ENCODE peak calls at places on chromosomes 12 and 14, in ten cellular contexts. One of them, this sample, is unnamed.

GRCh38 chr12:8603858-8604257 is 8.8 kb downstream of the AICDA start:
- DNase-seq in activated CD4-positive, alpha-beta T cell treated with anti-CD3 and anti-CD28 coated beads, Interleukin-2, amount 50 U/mL, for 1 hour: no peak
- DNase-seq in cardiac fibroblast: no peak
- DNase-seq in right cardiac atrium: no peak
- DNase-seq in renal cortical epithelial cell: no peak
- DNase-seq in immature natural killer cell: no peak
- DNase-seq in tibial artery: no peak
- DNase-seq in EH: peak
- DNase-seq in endothelial cell: no peak
- DNase-seq in T follicular helper cell: no peak
- DNase-seq in this sample: no peak

GRCh38 chr14:30153662-30154061 is 226.0 kb upstream of the PRKD1 start:
- DNase-seq in activated CD4-positive, alpha-beta T cell treated with anti-CD3 and anti-CD28 coated beads, Interleukin-2, amount 50 U/mL, for 1 hour: no peak
- DNase-seq in cardiac fibroblast: no peak
- DNase-seq in right cardiac atrium: no peak
- DNase-seq in renal cortical epithelial cell: no peak
- DNase-seq in immature natural killer cell: no peak
- DNase-seq in tibial artery: no peak
- DNase-seq in EH: no peak
- DNase-seq in endothelial cell: no peak
- DNase-seq in T follicular helper cell: no peak
- DNase-seq in this sample: no peak

GRCh38 chr14:50038398-50039119 is 77.8 kb downstream of the VCPKMT start:
- DNase-seq in activated CD4-positive, alpha-beta T cell treated with anti-CD3 and anti-CD28 coated beads, Interleukin-2, amount 50 U/mL, for 1 hour: no peak
- DNase-seq in cardiac fibroblast: peak
- DNase-seq in right cardiac atrium: no peak
- DNase-seq in renal cortical epithelial cell: peak
- DNase-seq in immature natural killer cell: no peak
- DNase-seq in tibial artery: no peak
- DNase-seq in EH: peak
- DNase-seq in endothelial cell: no peak
- DNase-seq in T follicular helper cell: no peak
- DNase-seq in this sample: peak

GRCh38 chr14:73237219-73237785 is at the start of gene PAPLN:
- DNase-seq in activated CD4-positive, alpha-beta T cell treated with anti-CD3 and anti-CD28 coated beads, Interleukin-2, amount 50 U/mL, for 1 hour: no peak
- DNase-seq in cardiac fibroblast: peak
- DNase-seq in right cardiac atrium: peak
- DNase-seq in renal cortical epithelial cell: peak
- DNase-seq in immature natural killer cell: no peak
- DNase-seq in tibial artery: no peak
- DNase-seq in EH: no peak
- DNase-seq in endothelial cell: no peak
- DNase-seq in T follicular helper cell: no peak
- DNase-seq in this sample: no peak

GRCh38 chr12:60169904-60170303 is 574.1 kb downstream of the SLC16A7 start:
- DNase-seq in activated CD4-positive, alpha-beta T cell treated with anti-CD3 and anti-CD28 coated beads, Interleukin-2, amount 50 U/mL, for 1 hour: no peak
- DNase-seq in cardiac fibroblast: no peak
- DNase-seq in right cardiac atrium: no peak
- DNase-seq in renal cortical epithelial cell: no peak
- DNase-seq in immature natural killer cell: no peak
- DNase-seq in tibial artery: no peak
- DNase-seq in EH: no peak
- DNase-seq in endothelial cell: no peak
- DNase-seq in T follicular helper cell: no peak
- DNase-seq in this sample: peak

GRCh38 chr12:111842556-111843396 is 748 bp downstream of the MAPKAPK5 start:
- DNase-seq in activated CD4-positive, alpha-beta T cell treated with anti-CD3 and anti-CD28 coated beads, Interleukin-2, amount 50 U/mL, for 1 hour: peak
- DNase-seq in cardiac fibroblast: peak
- DNase-seq in right cardiac atrium: no peak
- DNase-seq in renal cortical epithelial cell: peak
- DNase-seq in immature natural killer cell: no peak
- DNase-seq in tibial artery: no peak
- DNase-seq in EH: peak
- DNase-seq in endothelial cell: peak
- DNase-seq in T follicular helper cell: no peak
- DNase-seq in this sample: no peak

GRCh38 chr12:88681271-88681670 is 101.0 kb upstream of the KITLG start:
- DNase-seq in activated CD4-positive, alpha-beta T cell treated with anti-CD3 and anti-CD28 coated beads, Interleukin-2, amount 50 U/mL, for 1 hour: no peak
- DNase-seq in cardiac fibroblast: no peak
- DNase-seq in right cardiac atrium: no peak
- DNase-seq in renal cortical epithelial cell: no peak
- DNase-seq in immature natural killer cell: no peak
- DNase-seq in tibial artery: no peak
- DNase-seq in EH: no peak
- DNase-seq in endothelial cell: no peak
- DNase-seq in T follicular helper cell: no peak
- DNase-seq in this sample: no peak

GRCh38 chr12:3632256-3633240 is 120.4 kb downstream of the CRACR2A start:
- DNase-seq in activated CD4-positive, alpha-beta T cell treated with anti-CD3 and anti-CD28 coated beads, Interleukin-2, amount 50 U/mL, for 1 hour: no peak
- DNase-seq in cardiac fibroblast: no peak
- DNase-seq in right cardiac atrium: no peak
- DNase-seq in renal cortical epithelial cell: no peak
- DNase-seq in immature natural killer cell: no peak
- DNase-seq in tibial artery: no peak
- DNase-seq in EH: peak
- DNase-seq in endothelial cell: no peak
- DNase-seq in T follicular helper cell: no peak
- DNase-seq in this sample: no peak

GRCh38 chr14:75184447-75184846 is 8.0 kb upstream of the TMED10 start:
- DNase-seq in activated CD4-positive, alpha-beta T cell treated with anti-CD3 and anti-CD28 coated beads, Interleukin-2, amount 50 U/mL, for 1 hour: no peak
- DNase-seq in cardiac fibroblast: peak
- DNase-seq in right cardiac atrium: no peak
- DNase-seq in renal cortical epithelial cell: peak
- DNase-seq in immature natural killer cell: no peak
- DNase-seq in tibial artery: no peak
- DNase-seq in EH: peak
- DNase-seq in endothelial cell: no peak
- DNase-seq in T follicular helper cell: no peak
- DNase-seq in this sample: no peak

GRCh38 chr12:118544569-118544968 is 168.2 kb downstream of the SUDS3 start:
- DNase-seq in activated CD4-positive, alpha-beta T cell treated with anti-CD3 and anti-CD28 coated beads, Interleukin-2, amount 50 U/mL, for 1 hour: no peak
- DNase-seq in cardiac fibroblast: no peak
- DNase-seq in right cardiac atrium: no peak
- DNase-seq in renal cortical epithelial cell: peak
- DNase-seq in immature natural killer cell: no peak
- DNase-seq in tibial artery: no peak
- DNase-seq in EH: peak
- DNase-seq in endothelial cell: no peak
- DNase-seq in T follicular helper cell: no peak
- DNase-seq in this sample: no peak

GRCh38 chr14:99277534-99277933 is 5.5 kb upstream of the BCL11B start:
- DNase-seq in activated CD4-positive, alpha-beta T cell treated with anti-CD3 and anti-CD28 coated beads, Interleukin-2, amount 50 U/mL, for 1 hour: no peak
- DNase-seq in cardiac fibroblast: no peak
- DNase-seq in right cardiac atrium: no peak
- DNase-seq in renal cortical epithelial cell: no peak
- DNase-seq in immature natural killer cell: no peak
- DNase-seq in tibial artery: no peak
- DNase-seq in EH: no peak
- DNase-seq in endothelial cell: no peak
- DNase-seq in T follicular helper cell: no peak
- DNase-seq in this sample: no peak

GRCh38 chr12:1357171-1357570 is 237.2 kb downstream of the FBXL14 start:
- DNase-seq in activated CD4-positive, alpha-beta T cell treated with anti-CD3 and anti-CD28 coated beads, Interleukin-2, amount 50 U/mL, for 1 hour: no peak
- DNase-seq in cardiac fibroblast: peak
- DNase-seq in right cardiac atrium: no peak
- DNase-seq in renal cortical epithelial cell: no peak
- DNase-seq in immature natural killer cell: no peak
- DNase-seq in tibial artery: no peak
- DNase-seq in EH: peak
- DNase-seq in endothelial cell: no peak
- DNase-seq in T follicular helper cell: no peak
- DNase-seq in this sample: peak

GRCh38 chr14:71529855-71530254 is 402.4 kb upstream of the RGS6 start:
- DNase-seq in activated CD4-positive, alpha-beta T cell treated with anti-CD3 and anti-CD28 coated beads, Interleukin-2, amount 50 U/mL, for 1 hour: no peak
- DNase-seq in cardiac fibroblast: peak
- DNase-seq in right cardiac atrium: peak
- DNase-seq in renal cortical epithelial cell: peak
- DNase-seq in immature natural killer cell: peak
- DNase-seq in tibial artery: peak
- DNase-seq in EH: no peak
- DNase-seq in endothelial cell: no peak
- DNase-seq in T follicular helper cell: no peak
- DNase-seq in this sample: no peak

GRCh38 chr12:110565919-110566871 is 16.9 kb downstream of the PPTC7 start:
- DNase-seq in activated CD4-positive, alpha-beta T cell treated with anti-CD3 and anti-CD28 coated beads, Interleukin-2, amount 50 U/mL, for 1 hour: no peak
- DNase-seq in cardiac fibroblast: no peak
- DNase-seq in right cardiac atrium: no peak
- DNase-seq in renal cortical epithelial cell: peak
- DNase-seq in immature natural killer cell: no peak
- DNase-seq in tibial artery: no peak
- DNase-seq in EH: no peak
- DNase-seq in endothelial cell: no peak
- DNase-seq in T follicular helper cell: no peak
- DNase-seq in this sample: peak

GRCh38 chr14:105470812-105471771 is 3.5 kb upstream of the CRIP2 start:
- DNase-seq in activated CD4-positive, alpha-beta T cell treated with anti-CD3 and anti-CD28 coated beads, Interleukin-2, amount 50 U/mL, for 1 hour: no peak
- DNase-seq in cardiac fibroblast: peak
- DNase-seq in right cardiac atrium: peak
- DNase-seq in renal cortical epithelial cell: no peak
- DNase-seq in immature natural killer cell: no peak
- DNase-seq in tibial artery: peak
- DNase-seq in EH: no peak
- DNase-seq in endothelial cell: peak
- DNase-seq in T follicular helper cell: no peak
- DNase-seq in this sample: no peak

GRCh38 chr12:110109037-110109836 is 14.9 kb upstream of the IFT81 start:
- DNase-seq in activated CD4-positive, alpha-beta T cell treated with anti-CD3 and anti-CD28 coated beads, Interleukin-2, amount 50 U/mL, for 1 hour: no peak
- DNase-seq in cardiac fibroblast: peak
- DNase-seq in right cardiac atrium: peak
- DNase-seq in renal cortical epithelial cell: peak
- DNase-seq in immature natural killer cell: no peak
- DNase-seq in tibial artery: peak
- DNase-seq in EH: peak
- DNase-seq in endothelial cell: no peak
- DNase-seq in T follicular helper cell: no peak
- DNase-seq in this sample: no peak

GRCh38 chr14:95504135-95505029 is 12.1 kb downstream of the SYNE3 start:
- DNase-seq in activated CD4-positive, alpha-beta T cell treated with anti-CD3 and anti-CD28 coated beads, Interleukin-2, amount 50 U/mL, for 1 hour: no peak
- DNase-seq in cardiac fibroblast: peak
- DNase-seq in right cardiac atrium: no peak
- DNase-seq in renal cortical epithelial cell: no peak
- DNase-seq in immature natural killer cell: no peak
- DNase-seq in tibial artery: no peak
- DNase-seq in EH: peak
- DNase-seq in endothelial cell: no peak
- DNase-seq in T follicular helper cell: no peak
- DNase-seq in this sample: peak

GRCh38 chr14:93231129-93231979 is 24.3 kb downstream of the UBR7 start:
- DNase-seq in activated CD4-positive, alpha-beta T cell treated with anti-CD3 and anti-CD28 coated beads, Interleukin-2, amount 50 U/mL, for 1 hour: no peak
- DNase-seq in cardiac fibroblast: peak
- DNase-seq in right cardiac atrium: peak
- DNase-seq in renal cortical epithelial cell: peak
- DNase-seq in immature natural killer cell: no peak
- DNase-seq in tibial artery: no peak
- DNase-seq in EH: peak
- DNase-seq in endothelial cell: no peak
- DNase-seq in T follicular helper cell: no peak
- DNase-seq in this sample: no peak

GRCh38 chr12:116759783-116760581 is 21.9 kb downstream of the RNFT2 start:
- DNase-seq in activated CD4-positive, alpha-beta T cell treated with anti-CD3 and anti-CD28 coated beads, Interleukin-2, amount 50 U/mL, for 1 hour: peak
- DNase-seq in cardiac fibroblast: peak
- DNase-seq in right cardiac atrium: peak
- DNase-seq in renal cortical epithelial cell: no peak
- DNase-seq in immature natural killer cell: peak
- DNase-seq in tibial artery: peak
- DNase-seq in EH: no peak
- DNase-seq in endothelial cell: peak
- DNase-seq in T follicular helper cell: peak
- DNase-seq in this sample: no peak

GRCh38 chr12:72219937-72220336 is 52.2 kb upstream of the TRHDE start:
- DNase-seq in activated CD4-positive, alpha-beta T cell treated with anti-CD3 and anti-CD28 coated beads, Interleukin-2, amount 50 U/mL, for 1 hour: no peak
- DNase-seq in cardiac fibroblast: no peak
- DNase-seq in right cardiac atrium: no peak
- DNase-seq in renal cortical epithelial cell: no peak
- DNase-seq in immature natural killer cell: no peak
- DNase-seq in tibial artery: no peak
- DNase-seq in EH: peak
- DNase-seq in endothelial cell: no peak
- DNase-seq in T follicular helper cell: no peak
- DNase-seq in this sample: no peak

GRCh38 chr14:73460691-73461127 is 2.4 kb upstream of the NUMB start:
- DNase-seq in activated CD4-positive, alpha-beta T cell treated with anti-CD3 and anti-CD28 coated beads, Interleukin-2, amount 50 U/mL, for 1 hour: no peak
- DNase-seq in cardiac fibroblast: peak
- DNase-seq in right cardiac atrium: no peak
- DNase-seq in renal cortical epithelial cell: peak
- DNase-seq in immature natural killer cell: no peak
- DNase-seq in tibial artery: no peak
- DNase-seq in EH: peak
- DNase-seq in endothelial cell: no peak
- DNase-seq in T follicular helper cell: no peak
- DNase-seq in this sample: peak

GRCh38 chr14:32186248-32186647 is 15.6 kb upstream of the RNU6-7 start:
- DNase-seq in activated CD4-positive, alpha-beta T cell treated with anti-CD3 and anti-CD28 coated beads, Interleukin-2, amount 50 U/mL, for 1 hour: no peak
- DNase-seq in cardiac fibroblast: no peak
- DNase-seq in right cardiac atrium: no peak
- DNase-seq in renal cortical epithelial cell: no peak
- DNase-seq in immature natural killer cell: no peak
- DNase-seq in tibial artery: no peak
- DNase-seq in EH: no peak
- DNase-seq in endothelial cell: no peak
- DNase-seq in T follicular helper cell: no peak
- DNase-seq in this sample: no peak

GRCh38 chr12:76470028-76470939 is 89.3 kb downstream of the OSBPL8 start:
- DNase-seq in activated CD4-positive, alpha-beta T cell treated with anti-CD3 and anti-CD28 coated beads, Interleukin-2, amount 50 U/mL, for 1 hour: no peak
- DNase-seq in cardiac fibroblast: peak
- DNase-seq in right cardiac atrium: no peak
- DNase-seq in renal cortical epithelial cell: peak
- DNase-seq in immature natural killer cell: no peak
- DNase-seq in tibial artery: no peak
- DNase-seq in EH: peak
- DNase-seq in endothelial cell: no peak
- DNase-seq in T follicular helper cell: no peak
- DNase-seq in this sample: peak

GRCh38 chr12:64390275-64390851 is at the start of gene C12orf56:
- DNase-seq in activated CD4-positive, alpha-beta T cell treated with anti-CD3 and anti-CD28 coated beads, Interleukin-2, amount 50 U/mL, for 1 hour: no peak
- DNase-seq in cardiac fibroblast: peak
- DNase-seq in right cardiac atrium: peak
- DNase-seq in renal cortical epithelial cell: no peak
- DNase-seq in immature natural killer cell: peak
- DNase-seq in tibial artery: no peak
- DNase-seq in EH: peak
- DNase-seq in endothelial cell: peak
- DNase-seq in T follicular helper cell: no peak
- DNase-seq in this sample: no peak

GRCh38 chr14:103188691-103189480 is 65.6 kb downstream of the TNFAIP2 start:
- DNase-seq in activated CD4-positive, alpha-beta T cell treated with anti-CD3 and anti-CD28 coated beads, Interleukin-2, amount 50 U/mL, for 1 hour: peak
- DNase-seq in cardiac fibroblast: peak
- DNase-seq in right cardiac atrium: peak
- DNase-seq in renal cortical epithelial cell: no peak
- DNase-seq in immature natural killer cell: no peak
- DNase-seq in tibial artery: no peak
- DNase-seq in EH: peak
- DNase-seq in endothelial cell: peak
- DNase-seq in T follicular helper cell: no peak
- DNase-seq in this sample: no peak

GRCh38 chr12:42568952-42569916 is 20.3 kb downstream of the PRICKLE1 start:
- DNase-seq in activated CD4-positive, alpha-beta T cell treated with anti-CD3 and anti-CD28 coated beads, Interleukin-2, amount 50 U/mL, for 1 hour: no peak
- DNase-seq in cardiac fibroblast: peak
- DNase-seq in right cardiac atrium: no peak
- DNase-seq in renal cortical epithelial cell: peak
- DNase-seq in immature natural killer cell: no peak
- DNase-seq in tibial artery: no peak
- DNase-seq in EH: peak
- DNase-seq in endothelial cell: no peak
- DNase-seq in T follicular helper cell: no peak
- DNase-seq in this sample: peak

GRCh38 chr14:70585221-70585620 is 15.2 kb downstream of the MED6 start:
- DNase-seq in activated CD4-positive, alpha-beta T cell treated with anti-CD3 and anti-CD28 coated beads, Interleukin-2, amount 50 U/mL, for 1 hour: no peak
- DNase-seq in cardiac fibroblast: no peak
- DNase-seq in right cardiac atrium: no peak
- DNase-seq in renal cortical epithelial cell: peak
- DNase-seq in immature natural killer cell: no peak
- DNase-seq in tibial artery: no peak
- DNase-seq in EH: peak
- DNase-seq in endothelial cell: no peak
- DNase-seq in T follicular helper cell: no peak
- DNase-seq in this sample: no peak

GRCh38 chr14:105911006-105911847 is 384.8 kb downstream of the TMEM121 start:
- DNase-seq in activated CD4-positive, alpha-beta T cell treated with anti-CD3 and anti-CD28 coated beads, Interleukin-2, amount 50 U/mL, for 1 hour: no peak
- DNase-seq in cardiac fibroblast: no peak
- DNase-seq in right cardiac atrium: peak
- DNase-seq in renal cortical epithelial cell: no peak
- DNase-seq in immature natural killer cell: no peak
- DNase-seq in tibial artery: no peak
- DNase-seq in EH: no peak
- DNase-seq in endothelial cell: no peak
- DNase-seq in T follicular helper cell: no peak
- DNase-seq in this sample: no peak